ENCODE peak calls at places on chromosomes 16 and 17, in six cellular contexts. One of them, this sample, is unnamed.
A peak's percentile ranks its signal among the peaks of the same experiment; 100 is the strongest.

GRCh38 chr17:14775761-14776492 is 475.0 kb downstream of the HS3ST3B1 start:
- DNase-seq in AG04450: no peak
- DNase-seq in psoas muscle: no peak
- DNase-seq in spleen: no peak
- DNase-seq in CD4-positive, alpha-beta T cell: no peak
- DNase-seq in aorta: no peak
- DNase-seq in this sample: no peak

GRCh38 chr17:44004077-44004760 is at the start of gene NAGS:
- DNase-seq in AG04450: no peak
- DNase-seq in psoas muscle: peak; percentile 47
- DNase-seq in spleen: peak; percentile 78
- DNase-seq in CD4-positive, alpha-beta T cell: no peak
- DNase-seq in aorta: no peak
- DNase-seq in this sample: no peak

GRCh38 chr17:35046245-35046644 is 17.3 kb downstream of the RFFL start:
- DNase-seq in AG04450: no peak
- DNase-seq in psoas muscle: no peak
- DNase-seq in spleen: no peak
- DNase-seq in CD4-positive, alpha-beta T cell: no peak
- DNase-seq in aorta: no peak
- DNase-seq in this sample: no peak

GRCh38 chr17:42674755-42675347 is 1.9 kb downstream of the PLEKHH3 start:
- DNase-seq in AG04450: no peak
- DNase-seq in psoas muscle: peak; percentile 65
- DNase-seq in spleen: no peak
- DNase-seq in CD4-positive, alpha-beta T cell: no peak
- DNase-seq in aorta: no peak
- DNase-seq in this sample: no peak

GRCh38 chr16:12951392-12951791 is 50.0 kb downstream of the SHISA9 start:
- DNase-seq in AG04450: no peak
- DNase-seq in psoas muscle: no peak
- DNase-seq in spleen: no peak
- DNase-seq in CD4-positive, alpha-beta T cell: no peak
- DNase-seq in aorta: no peak
- DNase-seq in this sample: no peak

GRCh38 chr16:17853958-17854357 is 383.2 kb upstream of the XYLT1 start:
- DNase-seq in AG04450: no peak
- DNase-seq in psoas muscle: no peak
- DNase-seq in spleen: no peak
- DNase-seq in CD4-positive, alpha-beta T cell: no peak
- DNase-seq in aorta: no peak
- DNase-seq in this sample: no peak

GRCh38 chr17:31510273-31511175 is 119.0 kb downstream of the RAB11FIP4 start:
- DNase-seq in AG04450: no peak
- DNase-seq in psoas muscle: peak; percentile 81
- DNase-seq in spleen: peak; percentile 87
- DNase-seq in CD4-positive, alpha-beta T cell: no peak
- DNase-seq in aorta: peak; percentile 66
- DNase-seq in this sample: no peak

GRCh38 chr16:48918520-48919258 is 308.7 kb upstream of the N4BP1 start:
- DNase-seq in AG04450: no peak
- DNase-seq in psoas muscle: no peak
- DNase-seq in spleen: no peak
- DNase-seq in CD4-positive, alpha-beta T cell: no peak
- DNase-seq in aorta: no peak
- DNase-seq in this sample: no peak

GRCh38 chr16:47877166-47877565 is 278.6 kb downstream of the ABCC12 start:
- DNase-seq in AG04450: no peak
- DNase-seq in psoas muscle: no peak
- DNase-seq in spleen: no peak
- DNase-seq in CD4-positive, alpha-beta T cell: no peak
- DNase-seq in aorta: no peak
- DNase-seq in this sample: no peak

GRCh38 chr17:78142113-78142861 is 3.9 kb upstream of the C17orf99 start:
- DNase-seq in AG04450: peak; percentile 18
- DNase-seq in psoas muscle: no peak
- DNase-seq in spleen: no peak
- DNase-seq in CD4-positive, alpha-beta T cell: no peak
- DNase-seq in aorta: no peak
- DNase-seq in this sample: no peak

GRCh38 chr16:88856122-88856827 is 472 bp downstream of the GALNS start:
- DNase-seq in AG04450: no peak
- DNase-seq in psoas muscle: peak; percentile 73
- DNase-seq in spleen: peak; percentile 90
- DNase-seq in CD4-positive, alpha-beta T cell: no peak
- DNase-seq in aorta: no peak
- DNase-seq in this sample: no peak

GRCh38 chr16:68934402-68934801 is 91.1 kb downstream of the TANGO6 start:
- DNase-seq in AG04450: no peak
- DNase-seq in psoas muscle: no peak
- DNase-seq in spleen: no peak
- DNase-seq in CD4-positive, alpha-beta T cell: no peak
- DNase-seq in aorta: no peak
- DNase-seq in this sample: no peak

GRCh38 chr16:54430491-54431030 is 144.0 kb upstream of the IRX3 start:
- DNase-seq in AG04450: no peak
- DNase-seq in psoas muscle: no peak
- DNase-seq in spleen: no peak
- DNase-seq in CD4-positive, alpha-beta T cell: no peak
- DNase-seq in aorta: no peak
- DNase-seq in this sample: no peak

GRCh38 chr17:77792626-77793025 is 165.9 kb upstream of the TNRC6C start:
- DNase-seq in AG04450: no peak
- DNase-seq in psoas muscle: peak; percentile 19
- DNase-seq in spleen: peak; percentile 28
- DNase-seq in CD4-positive, alpha-beta T cell: no peak
- DNase-seq in aorta: no peak
- DNase-seq in this sample: no peak

GRCh38 chr17:81911969-81912368 is 770 bp upstream of the PCYT2 start:
- DNase-seq in AG04450: no peak
- DNase-seq in psoas muscle: no peak
- DNase-seq in spleen: peak; percentile 79
- DNase-seq in CD4-positive, alpha-beta T cell: no peak
- DNase-seq in aorta: no peak
- DNase-seq in this sample: no peak

GRCh38 chr17:42428141-42428944 is 5.3 kb upstream of the CAVIN1 start:
- DNase-seq in AG04450: peak; percentile 91
- DNase-seq in psoas muscle: no peak
- DNase-seq in spleen: no peak
- DNase-seq in CD4-positive, alpha-beta T cell: peak; percentile 37
- DNase-seq in aorta: peak; percentile 75
- DNase-seq in this sample: peak; percentile 51

GRCh38 chr17:18320301-18320700 is 5.2 kb downstream of the SMCR8 start:
- DNase-seq in AG04450: no peak
- DNase-seq in psoas muscle: no peak
- DNase-seq in spleen: peak; percentile 58
- DNase-seq in CD4-positive, alpha-beta T cell: no peak
- DNase-seq in aorta: no peak
- DNase-seq in this sample: no peak

GRCh38 chr16:53598513-53599266 is 95.7 kb upstream of the AKTIP start:
- DNase-seq in AG04450: no peak
- DNase-seq in psoas muscle: no peak
- DNase-seq in spleen: no peak
- DNase-seq in CD4-positive, alpha-beta T cell: no peak
- DNase-seq in aorta: no peak
- DNase-seq in this sample: no peak

GRCh38 chr16:60818471-60818870 is 1217.8 kb downstream of the CDH8 start:
- DNase-seq in AG04450: no peak
- DNase-seq in psoas muscle: no peak
- DNase-seq in spleen: no peak
- DNase-seq in CD4-positive, alpha-beta T cell: no peak
- DNase-seq in aorta: no peak
- DNase-seq in this sample: no peak

GRCh38 chr17:45841883-45842525 is 2.7 kb upstream of the SPPL2C start:
- DNase-seq in AG04450: no peak
- DNase-seq in psoas muscle: no peak
- DNase-seq in spleen: peak; percentile 22
- DNase-seq in CD4-positive, alpha-beta T cell: no peak
- DNase-seq in aorta: no peak
- DNase-seq in this sample: no peak

GRCh38 chr16:1923299-1924034 is 5.3 kb upstream of the HS3ST6 start:
- DNase-seq in AG04450: no peak
- DNase-seq in psoas muscle: no peak
- DNase-seq in spleen: no peak
- DNase-seq in CD4-positive, alpha-beta T cell: no peak
- DNase-seq in aorta: no peak
- DNase-seq in this sample: no peak

GRCh38 chr17:62630365-62631085 is 3.1 kb downstream of the MRC2 start:
- DNase-seq in AG04450: no peak
- DNase-seq in psoas muscle: no peak
- DNase-seq in spleen: no peak
- DNase-seq in CD4-positive, alpha-beta T cell: no peak
- DNase-seq in aorta: no peak
- DNase-seq in this sample: no peak

GRCh38 chr16:85350973-85351372 is 238.7 kb upstream of the CIBAR2 start:
- DNase-seq in AG04450: peak; percentile 92
- DNase-seq in psoas muscle: peak; percentile 96
- DNase-seq in spleen: no peak
- DNase-seq in CD4-positive, alpha-beta T cell: no peak
- DNase-seq in aorta: peak; percentile 95
- DNase-seq in this sample: peak; percentile 87

GRCh38 chr16:85348921-85349334 is 236.7 kb upstream of the CIBAR2 start:
- DNase-seq in AG04450: no peak
- DNase-seq in psoas muscle: no peak
- DNase-seq in spleen: no peak
- DNase-seq in CD4-positive, alpha-beta T cell: no peak
- DNase-seq in aorta: no peak
- DNase-seq in this sample: no peak

GRCh38 chr16:85349413-85350145 is 237.3 kb upstream of the CIBAR2 start:
- DNase-seq in AG04450: no peak
- DNase-seq in psoas muscle: no peak
- DNase-seq in spleen: no peak
- DNase-seq in CD4-positive, alpha-beta T cell: no peak
- DNase-seq in aorta: no peak
- DNase-seq in this sample: no peak

GRCh38 chr16:85348065-85348840 is 236.0 kb upstream of the CIBAR2 start:
- DNase-seq in AG04450: no peak
- DNase-seq in psoas muscle: no peak
- DNase-seq in spleen: no peak
- DNase-seq in CD4-positive, alpha-beta T cell: no peak
- DNase-seq in aorta: no peak
- DNase-seq in this sample: no peak

DNA sequence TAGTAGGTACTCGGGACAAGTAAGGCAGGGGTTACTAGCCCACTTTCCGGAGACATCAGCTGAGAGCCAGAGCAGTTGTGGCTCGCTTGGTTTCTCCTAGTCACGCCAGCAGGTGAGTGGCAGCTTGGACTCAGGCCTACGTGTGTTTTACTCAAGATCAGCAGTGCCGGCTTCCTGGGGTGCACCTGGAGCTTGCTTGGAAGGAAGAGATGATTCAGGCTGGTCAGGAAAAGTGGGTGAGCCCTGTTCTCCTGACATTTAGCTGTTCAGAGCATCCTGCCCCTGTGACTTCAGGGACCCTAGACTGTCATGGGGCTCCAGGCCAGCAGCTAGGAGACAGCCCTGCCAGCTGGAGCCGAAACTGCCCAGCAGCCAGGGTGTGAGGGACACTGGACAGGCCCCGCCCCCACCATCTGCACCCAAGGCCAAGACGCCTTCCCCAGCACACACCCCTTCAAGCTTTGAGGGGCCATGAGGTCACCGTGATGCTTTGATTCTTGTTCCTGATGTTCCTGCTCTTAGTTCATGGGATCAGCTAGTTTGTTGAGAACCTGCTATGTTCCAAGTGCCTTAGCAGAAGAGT is 238.0 kb upstream of the CIBAR2 start:
- DNase-seq in AG04450: no peak
- DNase-seq in psoas muscle: no peak
- DNase-seq in spleen: no peak
- DNase-seq in CD4-positive, alpha-beta T cell: no peak
- DNase-seq in aorta: no peak
- DNase-seq in this sample: no peak
- H3K27ac ChIP-seq in AG04450: no peak overlapping the region
- H3K27ac ChIP-seq in psoas muscle: peak overlapping the region; percentile 44
- H3K27ac ChIP-seq in spleen: no peak overlapping the region
- H3K27ac ChIP-seq in CD4-positive, alpha-beta T cell: no peak overlapping the region
- H3K27ac ChIP-seq in aorta: no peak overlapping the region
- H3K27ac ChIP-seq in this sample: peak overlapping the region; percentile 21

GRCh38 chr17:40497704-40498103 is 3.7 kb downstream of the TNS4 start:
- DNase-seq in AG04450: no peak
- DNase-seq in psoas muscle: no peak
- DNase-seq in spleen: no peak
- DNase-seq in CD4-positive, alpha-beta T cell: no peak
- DNase-seq in aorta: no peak
- DNase-seq in this sample: no peak
- H3K27ac ChIP-seq in AG04450: no peak overlapping the region
- H3K27ac ChIP-seq in psoas muscle: no peak overlapping the region
- H3K27ac ChIP-seq in spleen: no peak overlapping the region
- H3K27ac ChIP-seq in CD4-positive, alpha-beta T cell: no peak overlapping the region
- H3K27ac ChIP-seq in aorta: no peak overlapping the region
- H3K27ac ChIP-seq in this sample: no peak overlapping the region

DNA sequence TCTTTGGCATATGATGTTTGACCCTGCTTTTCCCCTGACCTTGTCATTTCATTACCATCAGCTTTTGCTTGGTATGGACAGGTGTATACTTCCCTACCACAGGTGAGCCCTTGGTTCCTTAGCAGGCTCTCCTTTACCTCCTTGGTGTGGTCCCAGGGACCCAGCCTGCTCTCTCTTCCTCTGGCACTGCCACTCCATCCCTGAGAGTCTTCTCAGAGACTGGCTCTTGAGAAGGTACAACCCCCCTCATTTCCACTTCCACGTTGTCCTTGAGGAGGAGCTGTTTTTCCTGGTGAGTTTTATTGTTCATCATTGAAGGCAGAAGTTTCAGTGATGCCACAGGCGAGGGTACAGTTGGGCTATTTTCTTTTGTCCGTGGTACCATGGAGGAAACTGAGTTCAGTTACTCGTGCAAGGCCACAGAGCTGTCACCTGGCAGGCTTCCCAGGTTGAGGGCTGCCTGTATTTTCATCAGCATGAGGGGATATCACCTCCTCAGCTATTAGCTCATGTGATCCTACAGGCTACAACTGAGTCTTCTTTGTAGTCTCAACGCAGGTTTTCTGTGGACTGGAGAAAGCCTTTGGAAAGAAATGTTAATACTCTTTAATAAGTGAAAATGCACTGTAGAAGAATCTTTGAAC is 52.3 kb downstream of the MSI2 start:
- DNase-seq in AG04450: no peak
- DNase-seq in psoas muscle: no peak
- DNase-seq in spleen: no peak
- DNase-seq in CD4-positive, alpha-beta T cell: no peak
- DNase-seq in aorta: no peak
- DNase-seq in this sample: no peak
- H3K27ac ChIP-seq in AG04450: no peak overlapping the region
- H3K27ac ChIP-seq in psoas muscle: peak overlapping the region; percentile 53
- H3K27ac ChIP-seq in spleen: no peak overlapping the region
- H3K27ac ChIP-seq in CD4-positive, alpha-beta T cell: no peak overlapping the region
- H3K27ac ChIP-seq in aorta: no peak overlapping the region
- H3K27ac ChIP-seq in this sample: no peak overlapping the region

DNA sequence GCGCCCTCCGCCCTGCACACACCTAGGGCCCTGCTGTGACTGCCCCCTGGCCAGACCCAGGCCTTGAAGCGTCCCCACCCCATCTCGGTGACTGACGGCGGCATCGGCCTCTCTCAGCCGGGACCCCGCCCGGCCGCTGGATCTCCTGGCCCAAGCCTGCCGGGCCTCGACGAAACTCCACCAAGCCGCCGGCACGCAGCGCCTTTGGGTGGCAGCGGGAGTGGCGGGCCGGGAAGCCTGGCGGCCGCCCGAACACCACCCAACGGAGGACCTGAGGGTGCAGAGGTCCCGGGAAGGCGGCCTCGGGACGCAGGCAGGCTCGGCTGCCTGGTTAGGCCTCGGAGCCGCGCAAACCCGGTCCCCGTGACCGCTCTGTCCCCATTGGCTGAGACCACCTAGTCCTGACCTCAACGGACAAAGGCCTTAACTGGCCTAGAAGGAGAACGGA is 12.0 kb upstream of the TMEM97 start:
- DNase-seq in AG04450: no peak
- DNase-seq in psoas muscle: no peak
- DNase-seq in spleen: peak; percentile 71
- DNase-seq in CD4-positive, alpha-beta T cell: no peak
- DNase-seq in aorta: no peak
- DNase-seq in this sample: no peak
- H3K27ac ChIP-seq in AG04450: no peak overlapping the region
- H3K27ac ChIP-seq in psoas muscle: no peak overlapping the region
- H3K27ac ChIP-seq in spleen: no peak overlapping the region
- H3K27ac ChIP-seq in CD4-positive, alpha-beta T cell: no peak overlapping the region
- H3K27ac ChIP-seq in aorta: no peak overlapping the region
- H3K27ac ChIP-seq in this sample: no peak overlapping the region